ENCODE peak calls at places on chromosome 7, in seven cellular contexts. U, H, I, A, W, R and Z are unnamed samples.

GRCh38 chr7:105369944-105370343 is 18.8 kb downstream of the SRPK2 start:
- DNase-seq in U (no peak), R (no peak), W (no peak), I (no peak), A (no peak), H (no peak), Z (no peak)

GRCh38 chr7:131027287-131027773 is 293.3 kb upstream of the KLF14 start:
- DNase-seq in I (peak), A (peak), H (peak), W (no peak), U (peak), R (no peak), Z (no peak)

GRCh38 chr7:116545411-116545993 is 20.7 kb downstream of the CAV1 start:
- DNase-seq in U (no peak), A (no peak), I (no peak), W (no peak), H (no peak), R (no peak), Z (no peak)

GRCh38 chr7:81776159-81776558 is 6.3 kb upstream of the HGF start:
- DNase-seq in I (peak), A (no peak), H (no peak), R (no peak), U (no peak), W (no peak), Z (no peak)

GRCh38 chr7:1323178-1324027 is 90.7 kb downstream of the UNCX start:
- DNase-seq in I (no peak), R (no peak), W (no peak), U (no peak), H (no peak), A (no peak), Z (no peak)

GRCh38 chr7:106731207-106731606 is 70.2 kb upstream of the CCDC71L start:
- DNase-seq in U (no peak), R (peak), W (no peak), H (no peak), I (peak), A (no peak), Z (no peak)

GRCh38 chr7:99499356-99499712 is 747 bp downstream of the ZNF394 start:
- DNase-seq in A (no peak), W (no peak), I (peak), H (no peak), R (no peak), U (no peak), Z (no peak)

GRCh38 chr7:142383826-142384507 is 126.1 kb upstream of the PRSS58 start:
- DNase-seq in I (peak), W (no peak), A (no peak), U (no peak), H (no peak), R (no peak), Z (no peak)

GRCh38 chr7:43756368-43757072 is 2.0 kb upstream of the BLVRA start:
- DNase-seq in I (peak), R (no peak), W (no peak), U (peak), H (no peak), A (no peak), Z (peak)

GRCh38 chr7:47715631-47716068 is 133.7 kb upstream of the TNS3 start:
- DNase-seq in A (no peak), I (no peak), H (no peak), U (no peak), W (no peak), R (no peak), Z (no peak)

GRCh38 chr7:80740778-80741545 is 102.5 kb downstream of the CD36 start:
- DNase-seq in U (no peak), A (no peak), H (no peak), I (no peak), R (no peak), W (no peak), Z (peak)

GRCh38 chr7:73717991-73718405 is 1.5 kb downstream of the STX1A start:
- DNase-seq in H (no peak), A (peak), U (peak), I (peak), R (no peak), W (peak), Z (no peak)

GRCh38 chr7:77802557-77803410 is 4.2 kb downstream of the PHTF2 start:
- DNase-seq in U (no peak), H (no peak), A (no peak), I (no peak), R (no peak), W (no peak), Z (no peak)

GRCh38 chr7:135714534-135715009 is 13.4 kb downstream of the SLC13A4 start:
- DNase-seq in A (no peak), I (no peak), H (no peak), U (no peak), W (peak), R (no peak), Z (peak)

GRCh38 chr7:82433507-82433906 is 10.1 kb downstream of the CACNA2D1 start:
- DNase-seq in U (no peak), R (no peak), W (no peak), I (no peak), A (no peak), H (no peak), Z (no peak)

GRCh38 chr7:2017483-2017891 is 215.3 kb downstream of the MAD1L1 start:
- DNase-seq in A (no peak), I (no peak), R (peak), W (no peak), U (no peak), H (no peak), Z (no peak)

GRCh38 chr7:80070391-80070790 is 64.2 kb upstream of the GNAI1 start:
- DNase-seq in A (no peak), R (no peak), I (no peak), W (no peak), H (no peak), U (no peak), Z (no peak)

GRCh38 chr7:90396420-90396819 is 6.8 kb upstream of the CLDN12 start:
- DNase-seq in U (no peak), I (no peak), A (no peak), W (no peak), H (no peak), R (no peak), Z (no peak)

GRCh38 chr7:55065079-55065478 is 46.3 kb downstream of the EGFR start:
- DNase-seq in U (peak), A (no peak), H (no peak), R (no peak), I (no peak), W (peak), Z (peak)

GRCh38 chr7:73770002-73770859 is at the start of gene CLDN3:
- DNase-seq in A (peak), W (peak), H (peak), I (no peak), R (peak), U (no peak), Z (peak)

GRCh38 chr7:15555385-15555859 is 6.4 kb downstream of the AGMO start:
- DNase-seq in A (no peak), H (no peak), U (no peak), R (peak), I (no peak), W (no peak), Z (no peak)

GRCh38 chr7:95324396-95324795 is at the start of gene PON1:
- DNase-seq in A (no peak), U (no peak), W (peak), R (peak), H (no peak), I (no peak), Z (no peak)

GRCh38 chr7:100538348-100538653 is 702 bp upstream of the AGFG2 start:
- DNase-seq in A (no peak), U (no peak), H (no peak), I (no peak), R (no peak), W (no peak), Z (no peak)

GRCh38 chr7:143514487-143514886 is 36.8 kb downstream of the TAS2R41 start:
- DNase-seq in A (no peak), I (no peak), U (no peak), H (no peak), W (no peak), R (no peak), Z (no peak)

GRCh38 chr7:7112868-7113267 is 69.5 kb upstream of the C1GALT1 start:
- DNase-seq in R (no peak), U (no peak), H (no peak), W (no peak), I (no peak), A (no peak), Z (no peak)

GRCh38 chr7:73515184-73515583 is 6.9 kb downstream of the BAZ1B start:
- DNase-seq in W (no peak), A (no peak), I (no peak), U (no peak), H (no peak), R (no peak), Z (no peak)

GRCh38 chr7:66258409-66258808 is 53.3 kb downstream of the TPST1 start:
- DNase-seq in A (no peak), W (no peak), R (no peak), I (no peak), U (no peak), H (no peak), Z (no peak)

GRCh38 chr7:151672706-151673105 is 153.0 kb upstream of the RHEB start:
- DNase-seq in R (no peak), U (no peak), A (no peak), H (no peak), W (no peak), I (no peak), Z (no peak)

GRCh38 chr7:75638607-75639070 is 100.1 kb downstream of the HIP1 start:
- DNase-seq in H (peak), W (peak), I (no peak), A (no peak), R (peak), U (no peak), Z (no peak)

GRCh38 chr7:37408885-37409248 is 39.8 kb downstream of the ELMO1 start:
- DNase-seq in U (no peak), A (no peak), H (no peak), R (no peak), W (no peak), I (no peak), Z (no peak)

GRCh38 chr7:121575194-121575766 is 179.2 kb upstream of the FAM3C start:
- DNase-seq in R (no peak), I (no peak), H (no peak), W (no peak), U (no peak), A (no peak), Z (no peak)

GRCh38 chr7:80941206-80941758 is 22.4 kb upstream of the SEMA3C start:
- DNase-seq in I (no peak), W (no peak), R (no peak), A (no peak), U (no peak), H (no peak), Z (no peak)

GRCh38 chr7:29091722-29092121 is 54.6 kb downstream of the CPVL start:
- DNase-seq in A (no peak), R (no peak), I (no peak), W (no peak), U (no peak), H (no peak), Z (no peak)